ENCODE peak calls at places on chromosomes 6 and 20, in six cellular contexts. T, N, A, K, G and Y are unnamed samples. For H3K4me1, the result is how much of the 10 kb centered on the place peaks cover.

GRCh38 chr6:32439708-32440214 is at the start of gene HLA-DRA:
- DNase-seq in N (peak), T (peak), K (no peak), G (peak), A (no peak), Y (no peak)

GRCh38 chr20:37789408-37789807 is 95.6 kb downstream of the CTNNBL1 start:
- DNase-seq in K (no peak), G (no peak), T (no peak), N (no peak), A (no peak), Y (no peak)

GRCh38 chr20:49691818-49692568 is 21.7 kb downstream of the B4GALT5 start:
- DNase-seq in A (no peak), K (no peak), N (no peak), T (no peak), G (no peak), Y (no peak)

GRCh38 chr20:48668451-48668946 is 159.3 kb downstream of the PREX1 start:
- DNase-seq in K (no peak), G (no peak), T (no peak), A (peak), N (no peak), Y (peak)

GRCh38 chr6:1436334-1437306 is 47.2 kb downstream of the FOXF2 start:
- DNase-seq in K (peak), T (peak), G (peak), A (no peak), N (no peak), Y (no peak)

GRCh38 chr6:111775145-111775936 is 97.9 kb downstream of the FYN start:
- DNase-seq in N (no peak), T (peak), G (no peak), A (no peak), K (no peak), Y (no peak)

GRCh38 chr6:40177596-40177995 is 243.3 kb upstream of the MOCS1 start:
- DNase-seq in T (no peak), K (no peak), A (no peak), N (no peak), G (no peak), Y (no peak)

GRCh38 chr6:110188791-110189190 is 8.6 kb downstream of the CDC40 start:
- DNase-seq in G (no peak), K (no peak), N (no peak), T (no peak), A (no peak), Y (no peak)

GRCh38 chr6:163548624-163549023 is 134.1 kb downstream of the QKI start:
- DNase-seq in A (no peak), K (no peak), T (no peak), N (no peak), G (no peak), Y (no peak)

GRCh38 chr6:87573307-87574024 is 16.3 kb downstream of the RARS2 start:
- DNase-seq in K (no peak), G (no peak), A (no peak), N (no peak), T (no peak), Y (no peak)

GRCh38 chr20:31823360-31824124 is 4.4 kb downstream of the MYLK2 start:
- DNase-seq in A (no peak), T (no peak), N (no peak), G (no peak), K (no peak), Y (no peak)

GRCh38 chr20:51958099-51958498 is 155.8 kb upstream of the SALL4 start:
- DNase-seq in G (no peak), K (no peak), A (no peak), T (no peak), N (no peak), Y (no peak)

GRCh38 chr6:117463762-117464665 is 18.5 kb upstream of the DCBLD1 start:
- DNase-seq in N (no peak), G (no peak), A (no peak), K (no peak), T (no peak), Y (no peak)

GRCh38 chr6:75278474-75279077 is 6.0 kb downstream of the TMEM30A start:
- DNase-seq in A (no peak), G (no peak), K (no peak), N (no peak), T (no peak), Y (no peak)

GRCh38 chr6:446418-447366 is 55.1 kb downstream of the IRF4 start:
- DNase-seq in G (no peak), T (no peak), A (no peak), K (peak), N (peak), Y (no peak)

GRCh38 chr20:50214226-50215024 is 23.8 kb downstream of the CEBPB start:
- DNase-seq in T (no peak), G (no peak), K (no peak), N (no peak), A (no peak), Y (no peak)

GRCh38 chr6:138988469-138988834 is 399 bp upstream of the REPS1 start:
- DNase-seq in T (no peak), G (no peak), N (no peak), A (no peak), K (no peak), Y (no peak)

DNA sequence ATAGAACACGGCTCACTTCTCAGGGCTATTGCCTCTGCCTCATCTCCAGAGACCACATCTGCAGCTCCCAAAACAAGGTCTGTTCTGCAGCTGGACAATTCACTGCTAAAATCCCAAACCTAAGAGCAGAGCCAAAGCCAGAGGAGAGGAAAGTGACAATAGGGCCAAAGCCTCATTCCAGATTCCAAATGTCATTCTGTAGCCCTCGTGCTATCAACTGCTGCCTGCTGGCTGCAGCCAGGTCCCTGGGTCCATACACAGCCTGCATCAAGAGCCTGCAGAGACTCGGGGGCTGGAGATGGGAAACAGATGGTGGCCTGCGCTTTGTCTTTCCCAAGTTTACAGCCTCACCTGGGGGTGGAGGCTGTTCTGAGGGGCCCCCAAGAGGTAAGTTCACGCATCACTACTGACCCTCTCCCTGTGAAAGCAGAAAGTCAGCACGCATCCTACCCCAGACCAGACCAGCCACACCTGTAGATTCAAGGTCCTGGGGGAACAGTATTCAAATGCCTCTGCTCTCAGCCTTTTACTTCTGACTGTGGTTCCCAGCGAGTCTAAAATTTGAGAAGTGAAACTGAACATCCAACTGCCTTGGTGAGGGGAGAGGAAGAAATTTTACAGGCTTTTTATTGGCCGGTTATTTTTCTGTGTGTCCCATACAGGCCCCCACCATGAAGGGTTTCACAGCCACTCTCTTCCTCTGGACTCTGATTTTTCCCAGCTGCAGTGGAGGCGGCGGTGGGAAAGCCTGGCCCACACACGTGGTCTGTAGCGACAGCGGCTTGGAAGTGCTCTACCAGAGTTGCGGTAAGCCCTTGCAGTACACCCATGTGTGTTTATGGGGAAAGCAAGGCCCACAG is at the start of gene LY86:
- DNase-seq in G (no peak), T (no peak), K (peak), A (no peak), N (no peak), Y (peak)
- H3K4me1 ChIP-seq in G (under half), T (under half), K (under half), A (under half), N (half or more), Y (under half)

DNA sequence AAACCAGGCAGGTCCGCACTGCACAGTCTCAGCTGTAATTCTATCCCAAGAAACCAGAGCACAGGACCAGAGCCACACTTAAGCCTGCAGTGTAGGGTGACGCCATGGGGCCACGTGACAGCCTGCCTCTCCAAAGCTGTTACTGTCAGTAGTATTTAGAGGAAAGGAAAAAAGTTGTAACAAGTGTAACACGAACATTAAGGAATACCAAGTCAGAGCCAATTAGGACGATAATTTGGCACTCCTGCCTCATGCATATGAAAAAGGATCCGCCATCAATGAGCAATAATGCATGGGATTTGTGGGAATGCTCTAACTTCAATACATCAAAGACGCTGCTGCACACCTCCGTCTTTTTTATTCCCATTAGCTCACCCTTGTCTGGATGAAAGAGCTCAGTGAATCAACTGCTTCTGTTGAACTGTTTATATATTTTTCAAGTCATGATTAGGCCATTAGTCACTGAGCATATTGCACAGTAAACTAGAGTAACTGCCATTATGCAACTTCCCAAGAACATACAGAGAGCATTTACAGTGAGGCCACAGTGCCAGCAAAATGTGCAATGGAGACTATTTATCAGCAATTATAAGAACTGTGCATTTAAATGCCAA is 79.9 kb downstream of the ATXN1 start:
- DNase-seq in T (no peak), N (no peak), G (peak), K (no peak), A (peak), Y (no peak)
- H3K4me1 ChIP-seq in T (under half), N (under half), G (half or more), K (under half), A (under half), Y (under half)

GRCh38 chr6:17931227-17931626 is 56.2 kb downstream of the KIF13A start:
- DNase-seq in G (no peak), T (no peak), N (no peak), A (no peak), K (no peak), Y (no peak)
- H3K4me1 ChIP-seq in G (under half), T (under half), N (under half), A (under half), K (under half), Y (under half)

GRCh38 chr6:116189472-116189871 is 63.5 kb upstream of the COL10A1 start:
- DNase-seq in N (no peak), G (no peak), K (no peak), A (no peak), T (no peak), Y (no peak)
- H3K4me1 ChIP-seq in N (under half), G (under half), K (under half), A (under half), T (under half), Y (under half)

DNA sequence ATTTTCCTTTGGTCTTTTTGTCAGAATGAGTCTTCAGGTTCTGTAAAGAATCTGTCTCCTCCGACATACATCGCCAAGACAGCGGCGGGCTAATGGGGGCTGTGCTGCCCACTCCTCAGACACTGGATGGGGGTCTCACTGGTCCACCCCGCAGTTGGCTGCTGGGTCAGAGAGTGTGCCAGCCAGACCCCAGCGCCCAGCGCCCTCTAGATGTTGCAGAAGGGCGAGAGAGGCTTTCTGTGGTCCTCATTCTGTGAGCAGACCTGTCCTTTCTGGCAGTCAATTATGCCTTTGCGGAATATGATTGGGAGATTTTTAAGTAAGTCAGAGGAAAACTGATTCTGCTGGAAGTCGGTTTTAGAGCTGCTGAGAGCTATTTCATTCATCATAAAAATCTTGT is 7.8 kb upstream of the CCR6 start:
- DNase-seq in G (no peak), T (no peak), A (no peak), K (no peak), N (no peak), Y (no peak)
- H3K4me1 ChIP-seq in G (under half), T (under half), A (under half), K (under half), N (under half), Y (under half)

DNA sequence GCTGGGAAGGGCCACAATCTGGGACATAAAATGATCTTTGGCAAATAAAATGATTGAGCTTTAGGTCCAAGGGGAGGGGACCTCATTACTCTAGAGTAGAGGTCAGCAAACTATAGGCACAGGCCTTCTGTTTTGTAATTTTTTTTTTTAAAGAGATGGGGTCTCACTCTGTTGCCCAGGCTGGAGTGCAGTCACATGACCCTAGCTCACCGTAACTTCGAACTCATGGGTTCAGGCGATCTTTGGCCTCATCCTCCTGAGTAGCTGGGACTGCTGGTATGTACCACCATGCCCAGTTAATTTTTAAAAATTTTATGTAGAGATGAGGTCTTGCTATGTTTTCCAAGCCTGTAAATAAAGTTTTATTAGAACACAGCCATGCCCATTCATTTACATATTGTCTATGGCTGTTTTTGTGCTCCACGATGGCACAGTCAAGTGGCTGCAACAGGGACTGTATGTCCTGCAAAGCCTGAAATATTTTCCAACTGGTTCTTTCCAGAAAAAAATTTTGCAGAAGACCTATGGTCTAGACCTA is 82.1 kb downstream of the ELOVL5 start:
- DNase-seq in N (no peak), K (no peak), T (no peak), G (no peak), A (no peak), Y (no peak)
- H3K4me1 ChIP-seq in N (under half), K (under half), T (under half), G (under half), A (under half), Y (under half)

DNA sequence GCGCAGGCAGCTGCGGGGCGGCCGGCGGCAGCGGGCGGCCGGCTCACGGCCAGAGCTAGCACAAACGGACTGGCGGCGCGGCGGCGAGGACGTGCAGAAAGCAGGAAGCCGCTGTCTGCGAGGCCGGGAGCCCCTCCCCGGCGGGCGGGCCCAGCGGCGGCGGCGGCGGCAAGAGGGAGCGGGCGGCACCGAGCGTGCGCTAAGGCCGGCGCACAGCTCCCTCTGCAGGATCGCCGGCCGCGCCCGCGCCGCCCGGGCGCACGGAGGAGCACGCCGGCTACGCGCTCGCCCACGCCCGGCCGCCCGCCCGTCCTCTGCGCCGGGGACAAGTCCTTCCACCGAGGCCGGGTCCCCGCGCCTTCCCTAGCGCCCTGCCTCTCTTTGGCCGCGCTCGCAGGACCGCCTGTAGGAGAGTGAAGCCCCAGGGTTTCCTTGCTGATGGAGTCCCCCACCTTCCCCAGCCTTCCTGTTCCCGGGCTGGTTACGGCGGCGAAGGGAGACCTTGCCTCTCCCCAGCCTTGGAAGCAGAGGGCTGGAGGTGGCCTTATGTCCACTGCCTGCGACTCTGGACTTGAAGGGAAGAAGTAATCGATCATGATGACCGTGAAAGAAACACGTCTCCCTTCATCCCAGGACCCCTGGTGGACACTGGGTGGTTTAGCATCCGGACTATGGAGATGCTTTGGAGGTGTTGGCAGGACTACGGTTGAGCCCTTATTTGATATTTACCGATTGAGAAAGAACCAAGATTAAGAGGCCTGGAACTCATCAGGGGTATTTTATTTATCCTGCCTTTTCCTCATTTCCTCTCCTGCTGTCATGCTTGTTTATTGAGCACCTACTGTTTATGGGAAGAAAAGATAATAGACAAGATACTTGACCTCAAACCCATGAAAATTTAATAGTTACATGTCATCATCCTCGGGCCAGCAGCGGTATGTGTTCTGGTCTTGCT is at the start of gene PREP:
- DNase-seq in G (peak), K (peak), A (peak), N (peak), T (peak), Y (peak)
- H3K4me1 ChIP-seq in G (under half), K (under half), A (under half), N (under half), T (under half), Y (under half)